ENCODE peak calls at places on chromosomes 4 and X, in four cellular contexts. Z, V, H and F are unnamed samples.

GRCh38 chr4:54066718-54067129 is 2.3 kb upstream of the CHIC2 start:
- DNase-seq in Z (no peak), H (no peak), V (no peak), F (peak)

GRCh38 chr4:132003593-132003992 is 1145.5 kb upstream of the PCDH10 start:
- DNase-seq in H (no peak), V (no peak), Z (no peak), F (no peak)

GRCh38 chr4:74770511-74770910 is 23.8 kb downstream of the BTC start:
- DNase-seq in Z (no peak), V (no peak), H (no peak), F (no peak)

GRCh38 chrX:11890843-11891514 is 132.9 kb downstream of the MSL3 start:
- DNase-seq in V (no peak), H (no peak), Z (no peak), F (peak)

GRCh38 chr4:159252491-159252890 is 149.6 kb downstream of the RAPGEF2 start:
- DNase-seq in H (no peak), V (no peak), Z (no peak), F (no peak)

GRCh38 chrX:123859409-123859827 is 435 bp upstream of the XIAP start:
- DNase-seq in V (peak), H (peak), Z (peak), F (no peak)

GRCh38 chr4:155705664-155706063 is 39.0 kb downstream of the GUCY1A1 start:
- DNase-seq in V (no peak), H (peak), Z (no peak), F (no peak)

GRCh38 chr4:71864380-71864779 is 80.5 kb upstream of the GC start:
- DNase-seq in H (no peak), V (no peak), Z (no peak), F (no peak)

GRCh38 chrX:153700967-153701366 is 13.2 kb downstream of the SLC6A8 start:
- DNase-seq in H (no peak), V (no peak), Z (no peak), F (no peak)

GRCh38 chrX:10474510-10474909 is 145.9 kb downstream of the MID1 start:
- DNase-seq in V (no peak), H (peak), Z (no peak), F (no peak)

GRCh38 chr4:26173619-26174018 is 147.2 kb upstream of the RBPJ start:
- DNase-seq in H (no peak), Z (no peak), V (no peak), F (no peak)

GRCh38 chrX:113950081-113950678 is 633.7 kb upstream of the HTR2C start:
- DNase-seq in V (no peak), H (no peak), Z (no peak), F (no peak)

GRCh38 chr4:165874799-165875371 is 1.8 kb downstream of the TLL1 start:
- DNase-seq in H (peak), V (peak), Z (peak), F (no peak)

GRCh38 chr4:2462218-2462991 is 6.5 kb upstream of the RNF4 start:
- DNase-seq in V (peak), Z (peak), H (peak), F (peak)

GRCh38 chr4:187656953-187657352 is 338.6 kb upstream of the ZFP42 start:
- DNase-seq in H (no peak), V (no peak), Z (no peak), F (no peak)

GRCh38 chr4:71383984-71384383 is 45.2 kb downstream of the SLC4A4 start:
- DNase-seq in Z (no peak), H (no peak), V (no peak), F (peak)

GRCh38 chr4:107349266-107349665 is 313.2 kb upstream of the DKK2 start:
- DNase-seq in H (no peak), V (no peak), Z (no peak), F (no peak)

GRCh38 chrX:65537229-65537628 is 2.6 kb upstream of the LAS1L start:
- DNase-seq in H (no peak), Z (no peak), V (no peak), F (no peak)

GRCh38 chr4:86834901-86835300 is 14.3 kb downstream of the SLC10A6 start:
- DNase-seq in V (no peak), H (no peak), Z (peak), F (no peak)

GRCh38 chrX:104435249-104435648 is 130.8 kb upstream of the IL1RAPL2 start:
- DNase-seq in V (peak), Z (no peak), H (peak), F (no peak)

GRCh38 chr4:2339458-2340271 is 77.8 kb upstream of the MXD4 start:
- DNase-seq in Z (no peak), H (no peak), V (no peak), F (no peak)

GRCh38 chr4:185209031-185209851 is at the start of gene SNX25:
- DNase-seq in Z (peak), V (peak), H (peak), F (peak)